ENCODE peak calls at places on chromosomes 5 and 9, in four cellular contexts. L, Q, I and H are unnamed samples.

GRCh38 chr9:116318463-116319271 is 165.1 kb downstream of the PAPPA start:
- DNase-seq in L (no peak), Q (no peak), I (peak), H (peak)

GRCh38 chr9:75190762-75191161 is 102.4 kb downstream of the OSTF1 start:
- DNase-seq in L (no peak), Q (no peak), I (no peak), H (no peak)

GRCh38 chr9:122463828-122464632 is 13.7 kb downstream of the OR1J1 start:
- DNase-seq in L (no peak), Q (peak), I (no peak), H (no peak)

GRCh38 chr9:18437315-18438200 is 36.4 kb upstream of the ADAMTSL1 start:
- DNase-seq in L (peak), Q (no peak), I (peak), H (no peak)

GRCh38 chr5:127863610-127864395 is 160.6 kb downstream of the CCDC192 start:
- DNase-seq in L (peak), Q (no peak), I (no peak), H (no peak)

GRCh38 chr5:42366051-42366450 is 57.2 kb upstream of the GHR start:
- DNase-seq in L (no peak), Q (no peak), I (no peak), H (no peak)

GRCh38 chr9:30235564-30235963 is 2148.9 kb upstream of the ACO1 start:
- DNase-seq in L (no peak), Q (no peak), I (no peak), H (no peak)

GRCh38 chr5:179170606-179171005 is 110.4 kb downstream of the ZNF354C start:
- DNase-seq in L (no peak), Q (no peak), I (no peak), H (no peak)

GRCh38 chr9:130498298-130498917 is 53.6 kb downstream of the ASS1 start:
- DNase-seq in L (no peak), Q (no peak), I (peak), H (no peak)

GRCh38 chr9:112663681-112664080 is 54.2 kb downstream of the INIP start:
- DNase-seq in L (no peak), Q (no peak), I (no peak), H (no peak)

GRCh38 chr5:180692426-180692825 is 43.0 kb upstream of the FLT4 start:
- DNase-seq in L (no peak), Q (no peak), I (no peak), H (no peak)

GRCh38 chr5:126849101-126849678 is 72.3 kb downstream of the LMNB1 start:
- DNase-seq in L (no peak), Q (no peak), I (no peak), H (no peak)

GRCh38 chr9:93812410-93812668 is 142.8 kb downstream of the BARX1 start:
- DNase-seq in L (no peak), Q (peak), I (no peak), H (no peak)

GRCh38 chr5:142446131-142446959 is 121.5 kb upstream of the SPRY4 start:
- DNase-seq in L (peak), Q (no peak), I (peak), H (no peak)

GRCh38 chr5:42870882-42871418 is 59.3 kb upstream of the SELENOP start:
- DNase-seq in L (no peak), Q (no peak), I (no peak), H (no peak)

GRCh38 chr9:70285981-70286616 is 27.3 kb downstream of the SMC5 start:
- DNase-seq in L (no peak), Q (no peak), I (no peak), H (no peak)

GRCh38 chr9:112331676-112331955 is 1.8 kb downstream of the PTBP3 start:
- DNase-seq in L (peak), Q (no peak), I (no peak), H (no peak)

GRCh38 chr9:128001411-128002298 is 20.9 kb upstream of the EEIG1 start:
- DNase-seq in L (peak), Q (peak), I (peak), H (peak)

GRCh38 chr5:180382926-180383325 is 29.8 kb upstream of the GFPT2 start:
- DNase-seq in L (no peak), Q (no peak), I (no peak), H (no peak)

GRCh38 chr5:95668216-95668615 is 14.6 kb downstream of the SPATA9 start:
- DNase-seq in L (peak), Q (no peak), I (no peak), H (no peak)

GRCh38 chr5:675876-676698 is 17.1 kb downstream of the TPPP start:
- DNase-seq in L (no peak), Q (peak), I (no peak), H (no peak)

GRCh38 chr5:91690921-91691320 is 307.8 kb upstream of the ARRDC3 start:
- DNase-seq in L (no peak), Q (no peak), I (no peak), H (no peak)

GRCh38 chr5:142973932-142974331 is 203.8 kb downstream of the ARHGAP26 start:
- DNase-seq in L (no peak), Q (no peak), I (no peak), H (no peak)

GRCh38 chr9:29039258-29039657 is 1466.0 kb upstream of the C9orf72 start:
- DNase-seq in L (no peak), Q (no peak), I (no peak), H (peak)

GRCh38 chr9:6418764-6419163 is 5.8 kb downstream of the UHRF2 start:
- DNase-seq in L (no peak), Q (no peak), I (no peak), H (no peak)
- H3K4me3 ChIP-seq in L (no peak), Q (no peak), I (no peak), H (no peak)

DNA sequence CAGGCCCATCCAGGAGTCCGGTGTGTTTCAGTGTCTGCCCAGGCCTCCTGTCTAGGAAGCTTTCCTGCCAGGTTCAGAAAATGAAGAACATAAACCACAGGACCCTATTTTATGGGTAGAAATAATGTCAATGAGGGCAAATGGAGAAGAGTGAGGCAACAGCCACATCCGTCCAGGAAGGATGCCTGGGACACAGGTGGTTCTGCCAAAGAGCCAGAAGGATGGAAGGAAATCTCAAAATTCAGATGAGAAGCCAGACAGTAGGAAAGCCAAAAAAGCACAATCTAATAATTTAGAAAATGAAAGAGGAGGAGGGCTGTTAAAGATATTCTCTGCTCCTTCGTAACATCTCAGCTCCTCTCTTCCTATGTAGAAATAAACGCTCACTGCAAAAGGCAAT is 262.2 kb downstream of the AUH start:
- DNase-seq in L (no peak), Q (no peak), I (no peak), H (no peak)
- H3K4me3 ChIP-seq in L (no peak), Q (no peak), I (no peak), H (no peak)

DNA sequence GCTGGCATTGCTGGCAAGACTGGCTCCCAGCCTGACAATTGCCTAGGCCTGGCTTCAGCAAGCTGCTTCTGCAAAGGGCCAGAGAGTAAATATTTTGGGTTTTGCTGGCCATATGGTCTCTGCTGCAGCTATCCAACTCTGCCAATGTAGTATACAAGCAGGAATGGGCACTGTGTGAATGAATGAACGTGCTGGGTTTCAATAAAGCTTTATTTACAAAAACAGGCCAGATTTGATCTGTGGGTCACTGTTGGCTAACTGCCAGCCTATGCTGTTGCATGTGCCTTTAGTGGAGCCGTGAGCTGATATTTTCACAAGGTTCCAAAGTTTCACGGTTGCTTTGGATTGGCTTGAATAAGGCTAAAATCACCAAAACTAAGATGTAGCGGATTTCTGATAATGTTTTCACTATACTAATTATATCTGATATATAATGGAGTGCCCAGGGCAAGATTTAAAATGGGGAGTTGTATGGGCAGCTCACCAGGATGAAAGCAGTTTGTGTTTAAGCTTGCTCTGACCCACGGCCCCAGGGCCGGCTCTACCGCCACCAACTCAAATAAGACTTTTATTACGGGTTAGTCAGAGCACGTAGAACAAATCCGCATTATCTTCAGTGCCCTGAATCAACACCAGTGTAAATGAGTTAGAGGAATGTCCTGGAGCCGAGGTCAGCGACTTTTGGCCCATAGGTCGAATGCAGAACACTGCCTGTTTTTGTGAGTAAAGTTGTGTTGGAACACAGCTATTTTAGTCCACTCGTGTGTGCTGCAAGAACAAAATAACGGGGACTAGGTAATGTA is 98.6 kb upstream of the DAP start:
- DNase-seq in L (no peak), Q (no peak), I (no peak), H (no peak)
- H3K4me3 ChIP-seq in L (no peak), Q (no peak), I (no peak), H (no peak)

GRCh38 chr9:136346927-136347465 is 16.5 kb downstream of the DNLZ start:
- DNase-seq in L (no peak), Q (no peak), I (no peak), H (no peak)
- H3K4me3 ChIP-seq in L (no peak), Q (no peak), I (no peak), H (no peak)